ENCODE peak calls at places on chromosomes 6 and 20, in four cellular contexts. One of them, this sample, is unnamed.

GRCh38 chr20:35726759-35727711 is 15.0 kb downstream of the RBM39 start:
- DNase-seq in endodermal cell: peak; percentile 45
- DNase-seq in AG10803: no peak
- DNase-seq in GM06990: no peak
- DNase-seq in this sample: no peak

GRCh38 chr6:134757911-134758361 is 192.0 kb downstream of the ALDH8A1 start:
- DNase-seq in AG10803: no peak
- DNase-seq in GM06990: no peak
- DNase-seq in endodermal cell: no peak
- DNase-seq in this sample: no peak

GRCh38 chr20:4371623-4372246 is 350.0 kb upstream of the PRND start:
- DNase-seq in GM06990: no peak
- DNase-seq in endodermal cell: no peak
- DNase-seq in AG10803: no peak
- DNase-seq in this sample: no peak

GRCh38 chr20:50029697-50030428 is 47.1 kb downstream of the SNAI1 start:
- DNase-seq in endodermal cell: peak; percentile 46
- DNase-seq in AG10803: peak; percentile 97
- DNase-seq in GM06990: no peak
- DNase-seq in this sample: no peak

GRCh38 chr6:89432875-89433636 is at the start of gene ANKRD6:
- DNase-seq in GM06990: peak; percentile 85
- DNase-seq in endodermal cell: peak; percentile 92
- DNase-seq in AG10803: peak; percentile 9
- DNase-seq in this sample: peak; percentile 57

GRCh38 chr6:16184129-16184528 is 54.3 kb upstream of the GMPR start:
- DNase-seq in AG10803: peak; percentile 28
- DNase-seq in GM06990: no peak
- DNase-seq in endodermal cell: peak; percentile 81
- DNase-seq in this sample: no peak

GRCh38 chr20:54116550-54117235 is 46.3 kb upstream of the BCAS1 start:
- DNase-seq in AG10803: no peak
- DNase-seq in endodermal cell: no peak
- DNase-seq in GM06990: no peak
- DNase-seq in this sample: no peak

GRCh38 chr6:116244284-116244683 is 9.6 kb downstream of the TSPYL4 start:
- DNase-seq in AG10803: no peak
- DNase-seq in endodermal cell: no peak
- DNase-seq in GM06990: no peak
- DNase-seq in this sample: no peak

GRCh38 chr20:56631318-56631989 is 2.3 kb downstream of the TFAP2C start:
- DNase-seq in AG10803: no peak
- DNase-seq in GM06990: no peak
- DNase-seq in endodermal cell: peak; percentile 76
- DNase-seq in this sample: no peak

GRCh38 chr6:41441598-41442205 is 104.5 kb upstream of the FOXP4 start:
- DNase-seq in endodermal cell: no peak
- DNase-seq in GM06990: no peak
- DNase-seq in AG10803: no peak
- DNase-seq in this sample: peak; percentile 81

GRCh38 chr20:13119583-13119982 is 101.5 kb upstream of the ISM1 start:
- DNase-seq in endodermal cell: peak; percentile 69
- DNase-seq in GM06990: peak; percentile 7
- DNase-seq in AG10803: peak; percentile 65
- DNase-seq in this sample: peak; percentile 61

GRCh38 chr20:59006864-59007757 is at the start of gene CTSZ:
- DNase-seq in endodermal cell: peak; percentile 86
- DNase-seq in GM06990: peak; percentile 78
- DNase-seq in AG10803: peak; percentile 57
- DNase-seq in this sample: no peak

GRCh38 chr6:137271245-137272183 is 52.3 kb upstream of the IFNGR1 start:
- DNase-seq in AG10803: peak; percentile 61
- DNase-seq in GM06990: no peak
- DNase-seq in endodermal cell: no peak
- DNase-seq in this sample: peak; percentile 45

GRCh38 chr6:158819977-158820632 is 937 bp upstream of the EZR start:
- DNase-seq in GM06990: no peak
- DNase-seq in endodermal cell: peak; percentile 36
- DNase-seq in AG10803: no peak
- DNase-seq in this sample: no peak

GRCh38 chr6:142356271-142356938 is 54.6 kb downstream of the ADGRG6 start:
- DNase-seq in GM06990: no peak
- DNase-seq in AG10803: peak; percentile 85
- DNase-seq in endodermal cell: no peak
- DNase-seq in this sample: no peak

GRCh38 chr20:40930561-40930960 is 98.1 kb upstream of the TOP1 start:
- DNase-seq in endodermal cell: no peak
- DNase-seq in GM06990: no peak
- DNase-seq in AG10803: no peak
- DNase-seq in this sample: peak; percentile 54

GRCh38 chr6:139271056-139271455 is 20.7 kb downstream of the TXLNB start:
- DNase-seq in AG10803: peak; percentile 40
- DNase-seq in endodermal cell: no peak
- DNase-seq in GM06990: no peak
- DNase-seq in this sample: no peak

GRCh38 chr20:59723108-59723500 is 118.8 kb downstream of the PHACTR3 start:
- DNase-seq in GM06990: no peak
- DNase-seq in endodermal cell: no peak
- DNase-seq in AG10803: peak; percentile 7
- DNase-seq in this sample: peak; percentile 35

GRCh38 chr20:61396262-61396848 is 144.3 kb downstream of the CDH4 start:
- DNase-seq in GM06990: no peak
- DNase-seq in AG10803: no peak
- DNase-seq in endodermal cell: no peak
- DNase-seq in this sample: no peak

GRCh38 chr6:23280445-23280844 is 711.1 kb downstream of the HDGFL1 start:
- DNase-seq in endodermal cell: no peak
- DNase-seq in AG10803: peak; percentile 9
- DNase-seq in GM06990: no peak
- DNase-seq in this sample: no peak

GRCh38 chr6:108712946-108713345 is 135.3 kb upstream of the ARMC2 start:
- DNase-seq in AG10803: no peak
- DNase-seq in GM06990: no peak
- DNase-seq in endodermal cell: peak; percentile 28
- DNase-seq in this sample: no peak

GRCh38 chr6:108711831-108712230 is 136.4 kb upstream of the ARMC2 start:
- DNase-seq in endodermal cell: no peak
- DNase-seq in GM06990: no peak
- DNase-seq in AG10803: peak; percentile 46
- DNase-seq in this sample: no peak

GRCh38 chr6:108714774-108715414 is 133.3 kb upstream of the ARMC2 start:
- DNase-seq in GM06990: no peak
- DNase-seq in AG10803: peak; percentile 20
- DNase-seq in endodermal cell: peak; percentile 45
- DNase-seq in this sample: peak; percentile 31

GRCh38 chr6:108715832-108716231 is 132.4 kb upstream of the ARMC2 start:
- DNase-seq in endodermal cell: peak; percentile 22
- DNase-seq in GM06990: no peak
- DNase-seq in AG10803: no peak
- DNase-seq in this sample: no peak

GRCh38 chr6:108714012-108714773 is 134.0 kb upstream of the ARMC2 start:
- DNase-seq in GM06990: no peak
- DNase-seq in AG10803: peak; percentile 79
- DNase-seq in endodermal cell: peak; percentile 12
- DNase-seq in this sample: peak; percentile 96
- H3K4me3 ChIP-seq in GM06990: no peak overlapping the region
- H3K4me3 ChIP-seq in AG10803: no peak overlapping the region
- H3K4me3 ChIP-seq in endodermal cell: no peak overlapping the region
- H3K4me3 ChIP-seq in this sample: no peak overlapping the region

GRCh38 chr20:841568-842546 is 8.3 kb downstream of the FAM110A start:
- DNase-seq in AG10803: no peak
- DNase-seq in endodermal cell: peak; percentile 85
- DNase-seq in GM06990: no peak
- DNase-seq in this sample: no peak
- H3K4me3 ChIP-seq in AG10803: peak overlapping the region; percentile 60
- H3K4me3 ChIP-seq in endodermal cell: peak overlapping the region; percentile 79
- H3K4me3 ChIP-seq in GM06990: peak overlapping the region; percentile 54
- H3K4me3 ChIP-seq in this sample: no peak overlapping the region

GRCh38 chr20:21505810-21506530 is 7.9 kb downstream of the NKX2-2 start:
- DNase-seq in endodermal cell: peak; percentile 90
- DNase-seq in GM06990: no peak
- DNase-seq in AG10803: peak; percentile 29
- DNase-seq in this sample: no peak
- H3K4me3 ChIP-seq in endodermal cell: peak overlapping the region; percentile 73
- H3K4me3 ChIP-seq in GM06990: peak overlapping the region; percentile 57
- H3K4me3 ChIP-seq in AG10803: peak overlapping the region; percentile 55
- H3K4me3 ChIP-seq in this sample: peak overlapping the region; percentile 41

GRCh38 chr6:146915671-146916127 is 288.5 kb upstream of the STXBP5 start:
- DNase-seq in endodermal cell: no peak
- DNase-seq in GM06990: no peak
- DNase-seq in AG10803: peak; percentile 48
- DNase-seq in this sample: no peak
- H3K4me3 ChIP-seq in endodermal cell: no peak overlapping the region
- H3K4me3 ChIP-seq in GM06990: no peak overlapping the region
- H3K4me3 ChIP-seq in AG10803: peak overlapping the region; percentile 47
- H3K4me3 ChIP-seq in this sample: no peak overlapping the region

DNA sequence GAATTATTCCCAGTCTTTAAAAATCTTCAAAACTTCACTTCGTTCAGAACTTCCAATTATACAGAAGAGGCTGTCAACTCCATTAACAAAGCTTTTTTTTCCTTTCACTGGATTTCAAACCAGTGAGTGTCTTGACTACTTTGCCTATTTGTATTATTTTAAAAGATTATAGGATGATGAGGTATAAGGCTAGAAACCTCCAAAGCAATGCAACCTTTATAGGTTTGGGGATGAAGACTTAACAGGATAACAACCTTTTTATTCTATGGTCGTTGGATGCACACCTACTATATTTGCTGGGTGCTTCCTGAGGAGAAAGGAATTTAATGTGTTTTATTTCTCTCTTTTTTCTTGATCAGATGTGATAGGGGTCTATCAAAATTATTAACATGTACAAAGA is 1.9 kb upstream of the OVOL2 start:
- DNase-seq in AG10803: no peak
- DNase-seq in endodermal cell: no peak
- DNase-seq in GM06990: no peak
- DNase-seq in this sample: no peak
- H3K4me3 ChIP-seq in AG10803: no peak overlapping the region
- H3K4me3 ChIP-seq in endodermal cell: peak overlapping the region; percentile 79
- H3K4me3 ChIP-seq in GM06990: no peak overlapping the region
- H3K4me3 ChIP-seq in this sample: no peak overlapping the region

GRCh38 chr6:34557228-34557627 is 1.1 kb upstream of the SPDEF start:
- DNase-seq in endodermal cell: no peak
- DNase-seq in GM06990: no peak
- DNase-seq in AG10803: no peak
- DNase-seq in this sample: no peak

GRCh38 chr6:34554593-34555322 is 1.4 kb downstream of the SPDEF start:
- DNase-seq in GM06990: no peak
- DNase-seq in AG10803: no peak
- DNase-seq in endodermal cell: no peak
- DNase-seq in this sample: peak; percentile 24

GRCh38 chr6:34555328-34555727 is 801 bp downstream of the SPDEF start:
- DNase-seq in endodermal cell: no peak
- DNase-seq in AG10803: no peak
- DNase-seq in GM06990: no peak
- DNase-seq in this sample: no peak

GRCh38 chr6:34556493-34556892 is 364 bp upstream of the SPDEF start:
- DNase-seq in GM06990: no peak
- DNase-seq in AG10803: no peak
- DNase-seq in endodermal cell: no peak
- DNase-seq in this sample: no peak

GRCh38 chr6:34556031-34556471 is at the start of gene SPDEF:
- DNase-seq in GM06990: no peak
- DNase-seq in AG10803: no peak
- DNase-seq in endodermal cell: peak; percentile 61
- DNase-seq in this sample: no peak
- H3K4me3 ChIP-seq in GM06990: no peak within 1 kb of the TSS
- H3K4me3 ChIP-seq in AG10803: no peak within 1 kb of the TSS
- H3K4me3 ChIP-seq in endodermal cell: no peak within 1 kb of the TSS
- H3K4me3 ChIP-seq in this sample: no peak within 1 kb of the TSS

DNA sequence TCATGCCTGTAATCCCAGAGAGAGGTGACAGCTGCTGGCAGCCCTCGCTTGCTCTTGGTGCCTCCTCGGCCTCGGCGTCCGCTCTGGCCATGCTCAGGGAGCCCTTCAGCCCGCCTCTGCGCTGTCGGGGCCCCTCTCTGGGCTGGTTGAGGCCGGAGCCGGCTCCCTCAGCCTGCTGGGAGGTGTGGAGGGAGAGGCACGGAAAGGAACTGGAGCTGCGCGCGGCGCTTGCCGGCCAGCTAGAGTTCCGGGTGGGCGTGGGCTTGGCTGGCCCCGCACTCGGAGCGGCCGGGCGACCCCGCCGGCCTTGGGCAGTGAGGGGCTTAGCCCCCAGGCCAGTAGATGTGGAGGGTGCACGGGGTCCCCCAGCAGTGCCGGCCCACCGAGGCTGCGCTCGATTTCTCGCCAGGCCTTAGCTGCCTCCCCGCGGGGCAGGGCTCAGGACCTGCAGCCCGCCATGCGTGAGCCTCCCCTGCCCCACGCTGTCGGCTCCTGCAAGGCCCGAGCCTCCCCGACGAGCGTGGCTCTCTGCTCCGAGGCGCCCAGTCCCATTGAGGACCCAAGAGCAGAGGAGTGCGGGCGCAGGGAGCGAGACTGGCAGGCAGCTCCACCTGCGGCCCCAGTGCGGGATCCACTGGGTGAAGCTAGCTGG is 34.6 kb downstream of the C6orf52 start:
- DNase-seq in AG10803: no peak
- DNase-seq in GM06990: peak; percentile 44
- DNase-seq in endodermal cell: peak; percentile 86
- DNase-seq in this sample: no peak
- H3K4me3 ChIP-seq in AG10803: peak overlapping the region; percentile 38
- H3K4me3 ChIP-seq in GM06990: no peak overlapping the region
- H3K4me3 ChIP-seq in endodermal cell: no peak overlapping the region
- H3K4me3 ChIP-seq in this sample: no peak overlapping the region